ENCODE peak calls at places on chromosomes 16 and 17, in five cellular contexts. A, R, P, W and F are unnamed samples.

GRCh38 chr16:4935231-4935855 is 1.6 kb downstream of the PPL start:
- DNase-seq in R (peak), W (no peak), P (no peak), A (peak), F (peak)

GRCh38 chr17:59427425-59427921 is 96.0 kb downstream of the YPEL2 start:
- DNase-seq in A (no peak), W (no peak), R (no peak), P (peak), F (peak)

GRCh38 chr16:1089439-1089821 is 6.6 kb downstream of the C1QTNF8 start:
- DNase-seq in R (peak), P (no peak), A (no peak), W (no peak), F (no peak)

GRCh38 chr16:10895053-10895946 is 18.3 kb downstream of the CIITA start:
- DNase-seq in P (peak), W (peak), R (no peak), A (peak), F (peak)

GRCh38 chr16:73023752-73024570 is 24.0 kb downstream of the ZFHX3 start:
- DNase-seq in P (no peak), W (no peak), R (peak), A (no peak), F (no peak)

GRCh38 chr16:3062553-3062952 is 2.9 kb upstream of the IL32 start:
- DNase-seq in P (no peak), R (no peak), A (no peak), W (no peak), F (no peak)

GRCh38 chr17:148757-149156 is 11.4 kb downstream of the SCGB1C2 start:
- DNase-seq in P (no peak), R (no peak), A (no peak), W (no peak), F (no peak)

GRCh38 chr17:73620414-73620813 is 23.8 kb downstream of the SDK2 start:
- DNase-seq in W (no peak), P (no peak), A (no peak), R (no peak), F (no peak)

GRCh38 chr16:471353-472198 is 46.1 kb downstream of the RAB11FIP3 start:
- DNase-seq in W (no peak), P (no peak), R (no peak), A (no peak), F (peak)

GRCh38 chr16:56861092-56861610 is 3.9 kb upstream of the SLC12A3 start:
- DNase-seq in A (no peak), R (peak), P (peak), W (peak), F (no peak)

GRCh38 chr16:66476328-66477027 is 49.4 kb downstream of the BEAN1 start:
- DNase-seq in W (peak), R (no peak), P (no peak), A (no peak), F (no peak)

GRCh38 chr16:81315271-81316175 is 761 bp downstream of the GAN start:
- DNase-seq in A (peak), W (peak), R (peak), P (peak), F (peak)

GRCh38 chr16:79874391-79874790 is 273.9 kb upstream of the MAF start:
- DNase-seq in R (no peak), P (no peak), W (no peak), A (peak), F (peak)

GRCh38 chr17:72702136-72702735 is 390.3 kb downstream of the SLC39A11 start:
- DNase-seq in R (no peak), P (no peak), A (no peak), W (peak), F (peak)

GRCh38 chr17:77161953-77162352 is 21.2 kb downstream of the SEC14L1 start:
- DNase-seq in W (no peak), P (no peak), A (no peak), R (no peak), F (no peak)

GRCh38 chr17:77163001-77163400 is 22.2 kb downstream of the SEC14L1 start:
- DNase-seq in A (peak), R (no peak), P (no peak), W (no peak), F (no peak)

GRCh38 chr17:77163521-77164280 is 22.9 kb downstream of the SEC14L1 start:
- DNase-seq in P (no peak), R (no peak), A (no peak), W (no peak), F (no peak)

GRCh38 chr17:77165577-77165976 is 24.8 kb downstream of the SEC14L1 start:
- DNase-seq in P (no peak), A (no peak), R (no peak), W (no peak), F (no peak)

GRCh38 chr17:77164483-77165030 is 23.8 kb downstream of the SEC14L1 start:
- DNase-seq in R (no peak), A (no peak), P (no peak), W (no peak), F (no peak)
- H3K4me3 ChIP-seq in R (no peak), A (no peak), P (no peak), W (no peak), F (no peak)

GRCh38 chr17:50128441-50129302 is 1.3 kb downstream of the SAMD14 start:
- DNase-seq in A (no peak), W (no peak), R (no peak), P (no peak), F (no peak)

GRCh38 chr17:50129946-50130777 is at the start of gene SAMD14:
- DNase-seq in P (no peak), A (no peak), W (peak), R (no peak), F (peak)

GRCh38 chr17:50130778-50131317 is 888 bp upstream of the SAMD14 start:
- DNase-seq in R (no peak), P (no peak), W (no peak), A (no peak), F (peak)

GRCh38 chr17:50127661-50128361 is 2.1 kb downstream of the SAMD14 start:
- DNase-seq in A (no peak), R (no peak), W (no peak), P (no peak), F (no peak)

GRCh38 chr17:50129303-50129945 is 536 bp downstream of the SAMD14 start:
- DNase-seq in W (no peak), A (no peak), R (peak), P (no peak), F (peak)
- H3K4me3 ChIP-seq in W (no peak), A (peak), R (no peak), P (peak), F (no peak)

GRCh38 chr17:17765359-17765758 is 71.4 kb downstream of the SREBF1 start:
- DNase-seq in A (no peak), R (no peak), W (no peak), P (no peak), F (no peak)
- H3K4me3 ChIP-seq in A (no peak), R (no peak), W (no peak), P (no peak), F (no peak)

GRCh38 chr16:14014284-14014625 is 56.9 kb upstream of the MRTFB start:
- DNase-seq in R (no peak), P (no peak), W (no peak), A (no peak), F (peak)

GRCh38 chr16:14013145-14013570 is 58.0 kb upstream of the MRTFB start:
- DNase-seq in W (no peak), A (no peak), R (no peak), P (no peak), F (no peak)

GRCh38 chr16:14015461-14015860 is 55.7 kb upstream of the MRTFB start:
- DNase-seq in W (no peak), R (no peak), P (no peak), A (no peak), F (no peak)

GRCh38 chr16:14015017-14015416 is 56.1 kb upstream of the MRTFB start:
- DNase-seq in W (no peak), A (no peak), R (no peak), P (no peak), F (no peak)

DNA sequence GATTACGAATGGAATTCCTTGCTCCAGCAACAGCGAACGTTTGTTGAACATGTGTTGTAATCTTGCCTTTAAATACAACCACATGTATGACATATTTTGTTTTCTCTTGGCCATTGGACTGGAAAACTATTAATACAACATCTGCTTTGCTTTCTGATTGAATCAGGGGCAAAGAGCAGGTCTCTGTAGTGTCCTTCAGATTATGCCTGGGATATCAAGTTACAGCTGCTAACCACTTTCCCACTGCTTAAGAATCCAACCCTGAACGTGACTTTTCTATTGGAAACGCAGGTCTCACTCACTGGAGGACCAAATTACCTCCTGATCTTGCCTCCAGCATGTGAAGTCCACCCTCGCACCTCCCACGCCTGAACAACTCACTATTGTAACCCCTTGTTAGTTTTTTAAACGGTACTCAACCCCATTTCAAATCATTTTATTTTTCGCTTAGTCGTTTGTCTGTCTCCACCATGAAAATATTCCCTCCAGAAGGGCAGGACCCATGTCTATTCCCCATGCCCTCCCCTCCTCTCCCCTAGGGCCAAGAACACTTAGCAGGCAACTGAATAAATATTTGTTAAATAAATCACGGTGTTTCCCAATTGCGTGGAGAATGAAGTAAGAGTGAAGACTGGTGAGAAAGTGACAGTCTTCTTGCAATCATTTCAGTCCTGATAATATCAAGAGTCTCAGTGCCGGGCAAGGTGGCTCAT is 57.4 kb upstream of the MRTFB start:
- DNase-seq in A (no peak), R (peak), W (no peak), P (peak), F (peak)
- H3K4me3 ChIP-seq in A (no peak), R (no peak), W (no peak), P (no peak), F (no peak)

GRCh38 chr16:86212706-86213426 is 297.5 kb upstream of the FOXF1 start:
- DNase-seq in P (no peak), R (no peak), W (no peak), A (no peak), F (no peak)
- H3K4me3 ChIP-seq in P (no peak), R (no peak), W (no peak), A (no peak), F (no peak)

GRCh38 chr16:50550035-50550434 is 1.8 kb downstream of the NKD1 start:
- DNase-seq in R (peak), A (no peak), P (no peak), W (no peak), F (no peak)
- H3K4me3 ChIP-seq in R (no peak), A (peak), P (no peak), W (no peak), F (no peak)

GRCh38 chr17:80473701-80474100 is 2.7 kb downstream of the NPTX1 start:
- DNase-seq in A (no peak), R (no peak), W (no peak), P (no peak), F (no peak)

GRCh38 chr17:80475949-80476876 is at the start of gene NPTX1:
- DNase-seq in R (no peak), W (peak), P (peak), A (no peak), F (no peak)

GRCh38 chr17:80476877-80477646 is 655 bp upstream of the NPTX1 start:
- DNase-seq in A (no peak), R (no peak), W (peak), P (no peak), F (no peak)

GRCh38 chr17:80474231-80474932 is 2.0 kb downstream of the NPTX1 start:
- DNase-seq in W (peak), R (no peak), P (no peak), A (no peak), F (no peak)

DNA sequence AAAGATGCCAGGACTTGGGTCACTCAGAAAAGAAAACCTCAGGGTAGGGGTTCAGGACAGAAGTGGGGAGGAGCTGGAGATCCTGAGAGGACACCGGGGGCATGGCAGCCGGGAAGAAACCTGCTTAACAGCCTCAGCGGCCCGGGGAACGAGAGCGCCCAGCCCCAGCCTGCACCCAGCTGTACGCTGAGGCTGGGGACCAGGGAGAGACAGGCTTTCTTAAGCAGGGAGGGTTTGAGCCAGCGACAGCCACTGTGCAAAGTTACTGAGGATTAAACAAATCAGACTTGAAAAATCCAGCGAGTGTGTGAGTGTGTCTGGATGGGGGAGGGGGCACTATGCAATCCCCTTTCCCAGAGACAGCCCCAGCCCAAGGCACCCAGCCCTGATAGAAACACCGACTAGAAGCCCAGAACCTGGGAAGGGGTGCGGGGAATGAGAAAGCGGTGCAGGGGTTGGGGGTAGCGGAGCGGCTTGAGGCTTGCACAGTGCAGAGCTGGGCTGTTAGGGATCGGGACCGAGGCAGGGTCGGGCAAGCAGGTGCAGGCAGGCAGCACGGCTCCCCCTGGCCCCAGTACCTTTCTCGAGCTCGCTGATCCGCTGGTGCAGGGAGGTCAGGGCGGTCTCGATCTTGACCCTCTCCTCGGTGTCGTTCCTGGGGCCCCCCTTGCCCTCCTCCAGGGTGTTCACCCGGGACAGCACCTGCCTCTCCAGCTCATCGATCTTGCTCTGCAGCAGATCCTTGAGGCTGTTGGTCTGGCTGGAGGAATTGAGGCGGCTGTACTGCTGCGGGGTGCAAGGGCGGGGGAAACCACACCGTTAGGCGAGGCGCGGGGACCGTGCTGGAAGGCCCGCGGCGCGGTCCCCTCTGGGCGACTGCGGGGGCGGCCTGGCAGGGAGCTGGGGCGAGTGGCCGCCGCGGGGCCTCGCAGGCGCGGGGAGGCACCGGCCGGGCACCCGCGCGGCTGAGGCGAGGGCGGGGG is 1.2 kb downstream of the NPTX1 start:
- DNase-seq in P (no peak), R (no peak), W (no peak), A (no peak), F (no peak)
- H3K4me3 ChIP-seq in P (peak), R (no peak), W (no peak), A (peak), F (no peak)

DNA sequence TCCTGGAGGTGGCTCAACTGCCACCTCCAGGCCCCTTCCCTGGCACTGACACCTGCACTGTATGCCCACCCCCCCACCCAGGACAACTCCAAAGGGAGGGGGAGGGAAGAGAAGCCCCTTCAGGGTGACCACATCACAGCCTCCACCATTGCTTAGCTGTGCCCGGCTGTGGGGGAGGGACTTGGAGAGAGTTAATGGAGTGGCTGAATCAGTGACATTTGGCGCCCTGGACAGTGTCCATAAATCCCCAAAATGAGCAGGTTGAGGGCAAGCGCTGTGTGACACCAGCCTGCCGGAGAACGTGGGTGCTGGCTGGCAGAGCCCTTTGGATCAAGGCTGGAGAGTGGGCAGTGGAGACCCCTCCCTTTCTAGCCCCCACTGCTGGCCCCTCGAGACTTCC is 883 bp downstream of the USH1G start:
- DNase-seq in P (no peak), W (no peak), R (no peak), A (no peak), F (no peak)
- H3K4me3 ChIP-seq in P (no peak), W (no peak), R (no peak), A (no peak), F (no peak)

GRCh38 chr17:47846741-47847340 is 4.1 kb downstream of the SP6 start:
- DNase-seq in R (no peak), A (no peak), W (no peak), P (peak), F (no peak)
- H3K4me3 ChIP-seq in R (no peak), A (no peak), W (no peak), P (no peak), F (no peak)